ENCODE peak calls at places on chromosomes 4 and X, in four cellular contexts. One of them, this sample, is unnamed.

GRCh38 chrX:23503835-23504539 is 163.3 kb upstream of the PRDX4 start:
- DNase-seq in Peyer's patch: peak; percentile 78
- DNase-seq in iris pigment epithelial cell: peak; percentile 61
- DNase-seq in GM23338: peak; percentile 26
- DNase-seq in this sample: peak; percentile 91

GRCh38 chr4:24933684-24934275 is 20.9 kb upstream of the CCDC149 start:
- DNase-seq in iris pigment epithelial cell: no peak
- DNase-seq in Peyer's patch: no peak
- DNase-seq in GM23338: no peak
- DNase-seq in this sample: no peak

GRCh38 chr4:123352240-123352945 is 44.2 kb upstream of the SPRY1 start:
- DNase-seq in GM23338: no peak
- DNase-seq in iris pigment epithelial cell: peak; percentile 70
- DNase-seq in Peyer's patch: no peak
- DNase-seq in this sample: peak; percentile 93

GRCh38 chr4:2907706-2908293 is 55.4 kb downstream of the NOP14 start:
- DNase-seq in iris pigment epithelial cell: no peak
- DNase-seq in GM23338: no peak
- DNase-seq in Peyer's patch: no peak
- DNase-seq in this sample: no peak

GRCh38 chrX:71171110-71171801 is 26.6 kb downstream of the NLGN3 start:
- DNase-seq in iris pigment epithelial cell: no peak
- DNase-seq in Peyer's patch: no peak
- DNase-seq in GM23338: peak; percentile 25
- DNase-seq in this sample: no peak

GRCh38 chr4:160831165-160831922 is 1332.5 kb downstream of the FSTL5 start:
- DNase-seq in iris pigment epithelial cell: no peak
- DNase-seq in GM23338: no peak
- DNase-seq in Peyer's patch: no peak
- DNase-seq in this sample: no peak

GRCh38 chrX:130705591-130705990 is 197.4 kb downstream of the ENOX2 start:
- DNase-seq in Peyer's patch: no peak
- DNase-seq in GM23338: no peak
- DNase-seq in iris pigment epithelial cell: no peak
- DNase-seq in this sample: no peak

GRCh38 chr4:101977096-101977495 is 186.6 kb downstream of the BANK1 start:
- DNase-seq in Peyer's patch: no peak
- DNase-seq in GM23338: no peak
- DNase-seq in iris pigment epithelial cell: peak; percentile 99
- DNase-seq in this sample: peak; percentile 95

GRCh38 chr4:56655627-56656345 is 25.3 kb downstream of the HOPX start:
- DNase-seq in iris pigment epithelial cell: no peak
- DNase-seq in Peyer's patch: peak; percentile 48
- DNase-seq in GM23338: peak; percentile 33
- DNase-seq in this sample: no peak

GRCh38 chrX:20637351-20637750 is 370.6 kb upstream of the RPS6KA3 start:
- DNase-seq in GM23338: no peak
- DNase-seq in Peyer's patch: no peak
- DNase-seq in iris pigment epithelial cell: no peak
- DNase-seq in this sample: peak; percentile 7

GRCh38 chr4:147340111-147340510 is 140.8 kb upstream of the EDNRA start:
- DNase-seq in Peyer's patch: no peak
- DNase-seq in GM23338: no peak
- DNase-seq in iris pigment epithelial cell: peak; percentile 91
- DNase-seq in this sample: peak; percentile 89

GRCh38 chr4:143488684-143489083 is 24.8 kb upstream of the SMARCA5 start:
- DNase-seq in Peyer's patch: no peak
- DNase-seq in iris pigment epithelial cell: no peak
- DNase-seq in GM23338: no peak
- DNase-seq in this sample: no peak

GRCh38 chrX:149495573-149496071 is 9.5 kb downstream of the IDS start:
- DNase-seq in iris pigment epithelial cell: peak; percentile 76
- DNase-seq in GM23338: no peak
- DNase-seq in Peyer's patch: peak; percentile 58
- DNase-seq in this sample: peak; percentile 81

GRCh38 chr4:152679414-152680281 is at the start of gene TMEM154:
- DNase-seq in GM23338: peak; percentile 87
- DNase-seq in iris pigment epithelial cell: peak; percentile 91
- DNase-seq in Peyer's patch: peak; percentile 91
- DNase-seq in this sample: peak; percentile 73

GRCh38 chr4:159048166-159048886 is 54.6 kb upstream of the RAPGEF2 start:
- DNase-seq in GM23338: peak; percentile 63
- DNase-seq in Peyer's patch: peak; percentile 78
- DNase-seq in iris pigment epithelial cell: peak; percentile 81
- DNase-seq in this sample: peak; percentile 72

GRCh38 chr4:32775049-32775448 is 2054.9 kb downstream of the PCDH7 start:
- DNase-seq in iris pigment epithelial cell: peak; percentile 3
- DNase-seq in GM23338: peak; percentile 69
- DNase-seq in Peyer's patch: no peak
- DNase-seq in this sample: peak; percentile 11

GRCh38 chr4:16205298-16206164 is 20.7 kb downstream of the TAPT1 start:
- DNase-seq in GM23338: peak; percentile 79
- DNase-seq in Peyer's patch: no peak
- DNase-seq in iris pigment epithelial cell: peak; percentile 31
- DNase-seq in this sample: no peak

GRCh38 chr4:38669233-38669632 is 5.2 kb downstream of the KLF3 start:
- DNase-seq in iris pigment epithelial cell: peak; percentile 64
- DNase-seq in GM23338: no peak
- DNase-seq in Peyer's patch: no peak
- DNase-seq in this sample: no peak

GRCh38 chrX:46180258-46180687 is 364.9 kb downstream of the ZNF674 start:
- DNase-seq in iris pigment epithelial cell: peak; percentile 73
- DNase-seq in GM23338: no peak
- DNase-seq in Peyer's patch: peak; percentile 45
- DNase-seq in this sample: peak; percentile 95

GRCh38 chr4:161937151-161937550 is 226.6 kb downstream of the FSTL5 start:
- DNase-seq in iris pigment epithelial cell: no peak
- DNase-seq in GM23338: no peak
- DNase-seq in Peyer's patch: no peak
- DNase-seq in this sample: no peak

GRCh38 chrX:123732679-123733363 is at the start of gene THOC2:
- DNase-seq in GM23338: peak; percentile 72
- DNase-seq in iris pigment epithelial cell: peak; percentile 86
- DNase-seq in Peyer's patch: peak; percentile 91
- DNase-seq in this sample: peak; percentile 82

GRCh38 chr4:186078977-186079697 is 10.2 kb downstream of the TLR3 start:
- DNase-seq in iris pigment epithelial cell: no peak
- DNase-seq in Peyer's patch: no peak
- DNase-seq in GM23338: peak; percentile 56
- DNase-seq in this sample: no peak

GRCh38 chr4:157220026-157220881 is at the start of gene GRIA2:
- DNase-seq in GM23338: peak; percentile 78
- DNase-seq in Peyer's patch: peak; percentile 41
- DNase-seq in iris pigment epithelial cell: peak; percentile 41
- DNase-seq in this sample: peak; percentile 60

GRCh38 chrX:120358687-120359086 is 3.2 kb upstream of the ATP1B4 start:
- DNase-seq in GM23338: no peak
- DNase-seq in Peyer's patch: no peak
- DNase-seq in iris pigment epithelial cell: peak; percentile 13
- DNase-seq in this sample: peak; percentile 11

GRCh38 chr4:83780334-83780733 is 244.4 kb downstream of the GPAT3 start:
- DNase-seq in Peyer's patch: no peak
- DNase-seq in GM23338: no peak
- DNase-seq in iris pigment epithelial cell: no peak
- DNase-seq in this sample: no peak

GRCh38 chr4:140308366-140309123 is 64.9 kb upstream of the SCOC start:
- DNase-seq in GM23338: no peak
- DNase-seq in Peyer's patch: peak; percentile 45
- DNase-seq in iris pigment epithelial cell: peak; percentile 68
- DNase-seq in this sample: peak; percentile 88

GRCh38 chr4:188596027-188596426 is 456.8 kb downstream of the TRIML1 start:
- DNase-seq in iris pigment epithelial cell: no peak
- DNase-seq in GM23338: no peak
- DNase-seq in Peyer's patch: no peak
- DNase-seq in this sample: no peak

GRCh38 chr4:6404611-6405416 is 67.6 kb downstream of the PPP2R2C start:
- DNase-seq in GM23338: peak; percentile 32
- DNase-seq in Peyer's patch: no peak
- DNase-seq in iris pigment epithelial cell: no peak
- DNase-seq in this sample: no peak

GRCh38 chrX:136080766-136081165 is 66.6 kb upstream of the FHL1 start:
- DNase-seq in iris pigment epithelial cell: no peak
- DNase-seq in GM23338: no peak
- DNase-seq in Peyer's patch: no peak
- DNase-seq in this sample: no peak